ENCODE peak calls at places on chromosomes 6 and 20, in five cellular contexts. One of them, this sample, is unnamed.

GRCh38 chr6:111663232-111663631 is 57.6 kb upstream of the TRAF3IP2 start:
- DNase-seq in AG10803: no peak
- DNase-seq in ovary: no peak
- DNase-seq in GM12865: no peak
- DNase-seq in neural crest cell: no peak
- DNase-seq in this sample: no peak

GRCh38 chr6:48671506-48671905 is 560.5 kb upstream of the PTCHD4 start:
- DNase-seq in neural crest cell: no peak
- DNase-seq in AG10803: no peak
- DNase-seq in GM12865: no peak
- DNase-seq in ovary: no peak
- DNase-seq in this sample: no peak

GRCh38 chr6:38187285-38187684 is 367.8 kb downstream of the ZFAND3 start:
- DNase-seq in neural crest cell: no peak
- DNase-seq in ovary: no peak
- DNase-seq in GM12865: no peak
- DNase-seq in AG10803: no peak
- DNase-seq in this sample: no peak

GRCh38 chr6:118501816-118502568 is 46.1 kb upstream of the PLN start:
- DNase-seq in neural crest cell: no peak
- DNase-seq in ovary: no peak
- DNase-seq in AG10803: no peak
- DNase-seq in GM12865: no peak
- DNase-seq in this sample: no peak

GRCh38 chr6:117326396-117326795 is 61.0 kb downstream of the VGLL2 start:
- DNase-seq in AG10803: no peak
- DNase-seq in neural crest cell: no peak
- DNase-seq in ovary: no peak
- DNase-seq in GM12865: no peak
- DNase-seq in this sample: no peak

GRCh38 chr6:112049051-112049799 is 4.7 kb upstream of the CCN6 start:
- DNase-seq in AG10803: no peak
- DNase-seq in neural crest cell: no peak
- DNase-seq in ovary: no peak
- DNase-seq in GM12865: no peak
- DNase-seq in this sample: no peak

GRCh38 chr6:33215761-33216649 is 7.7 kb downstream of the RING1 start:
- DNase-seq in ovary: no peak
- DNase-seq in AG10803: no peak
- DNase-seq in neural crest cell: no peak
- DNase-seq in GM12865: no peak
- DNase-seq in this sample: no peak

GRCh38 chr6:85416049-85416448 is 33.8 kb upstream of the NT5E start:
- DNase-seq in neural crest cell: no peak
- DNase-seq in ovary: no peak
- DNase-seq in GM12865: no peak
- DNase-seq in AG10803: peak; percentile 38
- DNase-seq in this sample: no peak

GRCh38 chr20:50645253-50646068 is 45.9 kb downstream of the RIPOR3 start:
- DNase-seq in AG10803: peak; percentile 99
- DNase-seq in GM12865: no peak
- DNase-seq in neural crest cell: no peak
- DNase-seq in ovary: peak; percentile 98
- DNase-seq in this sample: peak; percentile 90

GRCh38 chr6:158231551-158232444 is 63.6 kb downstream of the GTF2H5 start:
- DNase-seq in neural crest cell: peak; percentile 67
- DNase-seq in ovary: peak; percentile 62
- DNase-seq in AG10803: peak; percentile 66
- DNase-seq in GM12865: peak; percentile 81
- DNase-seq in this sample: no peak

GRCh38 chr20:57043091-57043490 is 223.3 kb downstream of the BMP7 start:
- DNase-seq in GM12865: no peak
- DNase-seq in ovary: no peak
- DNase-seq in AG10803: peak; percentile 34
- DNase-seq in neural crest cell: no peak
- DNase-seq in this sample: no peak

GRCh38 chr20:63009044-63009961 is 2.5 kb upstream of the BHLHE23 start:
- DNase-seq in GM12865: peak; percentile 93
- DNase-seq in neural crest cell: peak; percentile 90
- DNase-seq in AG10803: peak; percentile 42
- DNase-seq in ovary: peak; percentile 57
- DNase-seq in this sample: peak; percentile 12

GRCh38 chr6:119637768-119638167 is 288.2 kb upstream of the MAN1A1 start:
- DNase-seq in GM12865: no peak
- DNase-seq in ovary: no peak
- DNase-seq in neural crest cell: no peak
- DNase-seq in AG10803: no peak
- DNase-seq in this sample: no peak

GRCh38 chr6:64230530-64230929 is 594.9 kb downstream of the PHF3 start:
- DNase-seq in AG10803: no peak
- DNase-seq in ovary: no peak
- DNase-seq in GM12865: no peak
- DNase-seq in neural crest cell: no peak
- DNase-seq in this sample: no peak

GRCh38 chr6:117167520-117168271 is 97.7 kb upstream of the VGLL2 start:
- DNase-seq in AG10803: peak; percentile 50
- DNase-seq in ovary: no peak
- DNase-seq in neural crest cell: no peak
- DNase-seq in GM12865: no peak
- DNase-seq in this sample: peak; percentile 70

GRCh38 chr6:129490551-129491245 is 219.3 kb downstream of the ARHGAP18 start:
- DNase-seq in GM12865: peak; percentile 80
- DNase-seq in neural crest cell: no peak
- DNase-seq in AG10803: peak; percentile 95
- DNase-seq in ovary: no peak
- DNase-seq in this sample: peak; percentile 95

GRCh38 chr20:17372831-17373440 is 146.1 kb downstream of the PCSK2 start:
- DNase-seq in AG10803: no peak
- DNase-seq in ovary: no peak
- DNase-seq in neural crest cell: no peak
- DNase-seq in GM12865: no peak
- DNase-seq in this sample: no peak

GRCh38 chr20:51388227-51388626 is 154.3 kb downstream of the NFATC2 start:
- DNase-seq in neural crest cell: no peak
- DNase-seq in GM12865: no peak
- DNase-seq in ovary: no peak
- DNase-seq in AG10803: peak; percentile 45
- DNase-seq in this sample: no peak

GRCh38 chr6:71608646-71609045 is 277.7 kb upstream of the RIMS1 start:
- DNase-seq in AG10803: peak; percentile 40
- DNase-seq in GM12865: no peak
- DNase-seq in neural crest cell: no peak
- DNase-seq in ovary: no peak
- DNase-seq in this sample: no peak

GRCh38 chr6:151260191-151260590 is 20.4 kb downstream of the AKAP12 start:
- DNase-seq in neural crest cell: no peak
- DNase-seq in AG10803: no peak
- DNase-seq in ovary: no peak
- DNase-seq in GM12865: no peak
- DNase-seq in this sample: no peak

GRCh38 chr20:56944546-56944945 is 315.4 kb downstream of the TFAP2C start:
- DNase-seq in ovary: no peak
- DNase-seq in AG10803: peak; percentile 50
- DNase-seq in GM12865: no peak
- DNase-seq in neural crest cell: no peak
- DNase-seq in this sample: no peak

GRCh38 chr20:56574531-56575142 is 41.6 kb downstream of the FAM209B start:
- DNase-seq in AG10803: no peak
- DNase-seq in ovary: peak; percentile 10
- DNase-seq in GM12865: no peak
- DNase-seq in neural crest cell: no peak
- DNase-seq in this sample: no peak

GRCh38 chr20:40564997-40565680 is 123.9 kb downstream of the MAFB start:
- DNase-seq in AG10803: peak; percentile 52
- DNase-seq in neural crest cell: no peak
- DNase-seq in ovary: no peak
- DNase-seq in GM12865: no peak
- DNase-seq in this sample: peak; percentile 85

GRCh38 chr6:126716826-126717514 is 377.1 kb downstream of the CENPW start:
- DNase-seq in AG10803: no peak
- DNase-seq in neural crest cell: no peak
- DNase-seq in GM12865: no peak
- DNase-seq in ovary: no peak
- DNase-seq in this sample: no peak

DNA sequence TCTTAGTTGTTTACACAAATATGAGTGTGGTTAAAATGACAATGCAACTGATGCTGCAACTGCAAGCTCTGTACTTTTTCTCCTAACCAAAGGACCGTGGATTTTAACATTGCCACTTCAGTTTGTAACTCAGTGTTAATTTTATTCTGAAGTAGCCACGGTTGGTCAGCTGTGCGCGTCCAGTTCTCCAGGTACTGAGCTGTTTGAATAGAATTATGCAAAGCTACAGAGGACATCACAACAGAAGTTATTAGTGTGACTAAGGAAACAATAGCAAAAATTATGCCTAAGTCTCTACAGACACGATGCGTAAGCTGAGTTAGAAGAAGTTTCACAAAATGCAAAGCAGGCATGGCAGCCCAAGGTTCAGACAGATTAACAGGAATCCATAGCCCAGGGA is 4.4 kb upstream of the ABHD12 start:
- DNase-seq in AG10803: no peak
- DNase-seq in ovary: no peak
- DNase-seq in neural crest cell: no peak
- DNase-seq in GM12865: peak; percentile 11
- DNase-seq in this sample: no peak
- TF ChIP-seq CTCF in AG10803: no peak
- TF ChIP-seq CTCF in ovary: no peak
- TF ChIP-seq CTCF in neural crest cell: no peak
- TF ChIP-seq CTCF in GM12865: no peak
- TF ChIP-seq CTCF in this sample: no peak

GRCh38 chr20:15240801-15241200 is 903.4 kb upstream of the FLRT3 start:
- DNase-seq in AG10803: peak; percentile 17
- DNase-seq in GM12865: no peak
- DNase-seq in ovary: no peak
- DNase-seq in neural crest cell: no peak
- DNase-seq in this sample: no peak

GRCh38 chr20:15235799-15236198 is 898.4 kb upstream of the FLRT3 start:
- DNase-seq in GM12865: no peak
- DNase-seq in AG10803: no peak
- DNase-seq in ovary: no peak
- DNase-seq in neural crest cell: no peak
- DNase-seq in this sample: no peak

GRCh38 chr20:15239542-15240206 is 902.3 kb upstream of the FLRT3 start:
- DNase-seq in GM12865: no peak
- DNase-seq in AG10803: no peak
- DNase-seq in ovary: no peak
- DNase-seq in neural crest cell: no peak
- DNase-seq in this sample: no peak

GRCh38 chr20:15232243-15232642 is 894.8 kb upstream of the FLRT3 start:
- DNase-seq in GM12865: no peak
- DNase-seq in neural crest cell: no peak
- DNase-seq in AG10803: no peak
- DNase-seq in ovary: no peak
- DNase-seq in this sample: no peak

DNA sequence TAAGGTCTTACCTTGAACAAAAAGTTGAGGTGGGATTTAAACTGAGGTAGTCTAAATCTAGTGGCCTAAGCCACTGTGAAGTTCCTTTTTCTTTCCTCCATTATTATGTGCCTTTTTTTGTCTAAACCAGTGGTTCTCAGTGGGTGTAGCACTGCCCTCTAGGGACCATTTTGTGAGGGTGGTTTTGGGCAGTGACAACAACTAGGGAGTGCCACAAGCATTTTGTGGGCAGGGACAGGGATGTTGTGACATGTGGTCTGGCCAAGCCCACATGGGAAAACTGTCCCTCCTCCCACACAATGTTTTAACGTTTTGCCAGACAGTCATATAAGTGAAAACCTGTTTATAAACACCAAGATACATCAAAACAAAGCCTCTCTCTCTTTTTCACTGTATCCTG is 899.4 kb upstream of the FLRT3 start:
- DNase-seq in AG10803: peak; percentile 59
- DNase-seq in GM12865: peak; percentile 57
- DNase-seq in ovary: no peak
- DNase-seq in neural crest cell: peak; percentile 19
- DNase-seq in this sample: no peak
- TF ChIP-seq CTCF in AG10803: peak; percentile 66
- TF ChIP-seq CTCF in GM12865: peak; percentile 43
- TF ChIP-seq CTCF in ovary: no peak
- TF ChIP-seq CTCF in neural crest cell: peak; percentile 63
- TF ChIP-seq CTCF in this sample: peak; percentile 52

GRCh38 chr6:43858161-43859153 is 88.4 kb downstream of the VEGFA start:
- DNase-seq in ovary: no peak
- DNase-seq in AG10803: no peak
- DNase-seq in neural crest cell: no peak
- DNase-seq in GM12865: no peak
- DNase-seq in this sample: no peak

GRCh38 chr6:43853066-43853650 is 83.1 kb downstream of the VEGFA start:
- DNase-seq in neural crest cell: no peak
- DNase-seq in GM12865: no peak
- DNase-seq in AG10803: peak; percentile 45
- DNase-seq in ovary: no peak
- DNase-seq in this sample: no peak

GRCh38 chr6:43859213-43859612 is 89.2 kb downstream of the VEGFA start:
- DNase-seq in AG10803: no peak
- DNase-seq in GM12865: no peak
- DNase-seq in neural crest cell: no peak
- DNase-seq in ovary: no peak
- DNase-seq in this sample: no peak

GRCh38 chr6:43855247-43855646 is 85.2 kb downstream of the VEGFA start:
- DNase-seq in AG10803: no peak
- DNase-seq in neural crest cell: no peak
- DNase-seq in GM12865: peak; percentile 6
- DNase-seq in ovary: no peak
- DNase-seq in this sample: no peak

DNA sequence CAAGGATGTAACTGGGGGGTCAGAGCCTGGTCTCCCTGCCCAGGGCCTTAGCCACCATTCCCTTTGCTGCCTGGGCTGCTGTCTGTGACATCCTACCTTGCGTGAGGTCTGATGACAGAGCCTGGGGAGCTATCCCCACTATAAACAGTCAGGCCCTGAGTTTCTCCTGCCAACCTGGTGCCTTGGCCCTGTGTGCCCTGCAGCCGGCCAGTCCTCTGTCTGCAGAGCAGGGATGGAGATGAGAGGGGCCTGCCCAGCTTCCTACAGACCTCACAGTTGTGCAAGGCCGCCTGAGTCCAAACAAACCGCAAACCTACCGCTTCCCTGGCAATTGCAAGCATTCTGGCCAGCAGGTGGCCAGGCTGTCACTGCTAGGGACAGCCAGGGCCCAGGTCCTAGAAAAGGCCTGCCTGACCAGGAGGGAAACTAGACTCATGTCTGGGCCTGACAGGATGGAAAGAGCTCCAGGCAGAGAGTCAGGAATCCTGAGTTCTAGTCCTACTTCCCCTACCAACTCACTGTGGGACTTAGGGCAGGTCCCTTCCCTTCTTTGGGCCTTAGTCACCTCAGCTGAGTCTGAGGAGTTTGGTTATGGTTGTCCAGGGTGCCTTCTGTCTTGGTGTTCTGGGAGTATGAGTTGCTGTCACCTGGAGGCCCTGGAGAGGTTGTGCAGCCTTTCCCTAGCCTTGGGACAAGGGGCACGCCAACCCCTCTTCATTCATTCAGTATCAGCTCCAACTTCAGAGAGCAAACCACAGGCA is 86.2 kb downstream of the VEGFA start:
- DNase-seq in ovary: no peak
- DNase-seq in AG10803: peak; percentile 45
- DNase-seq in neural crest cell: no peak
- DNase-seq in GM12865: no peak
- DNase-seq in this sample: peak; percentile 24
- TF ChIP-seq CTCF in ovary: no peak
- TF ChIP-seq CTCF in AG10803: peak; percentile 40
- TF ChIP-seq CTCF in neural crest cell: peak; percentile 60
- TF ChIP-seq CTCF in GM12865: no peak
- TF ChIP-seq CTCF in this sample: peak; percentile 42

GRCh38 chr6:17091122-17091521 is 10.7 kb upstream of the STMND1 start:
- DNase-seq in ovary: no peak
- DNase-seq in neural crest cell: no peak
- DNase-seq in GM12865: no peak
- DNase-seq in AG10803: no peak
- DNase-seq in this sample: no peak
- TF ChIP-seq CTCF in ovary: no peak
- TF ChIP-seq CTCF in neural crest cell: peak; percentile 60
- TF ChIP-seq CTCF in GM12865: no peak
- TF ChIP-seq CTCF in AG10803: peak; percentile 72
- TF ChIP-seq CTCF in this sample: peak; percentile 48

This sample was measured in astrocyte of the cerebellum.